ENCODE peak calls at places on chromosomes 4 and X, in eight cellular contexts. One of them, this sample, is unnamed.

GRCh38 chr4:112252234-112252633 is 20.6 kb downstream of the AP1AR start:
- DNase-seq in heart right ventricle: no peak
- DNase-seq in A549: no peak
- DNase-seq in DND-41: no peak
- DNase-seq in mesendoderm: no peak
- DNase-seq in IMR-90: no peak
- DNase-seq in CD8-positive, alpha-beta T cell: no peak
- DNase-seq in transverse colon: no peak
- DNase-seq in this sample: no peak

GRCh38 chr4:124330045-124330444 is 382.5 kb downstream of the ANKRD50 start:
- DNase-seq in mesendoderm: no peak
- DNase-seq in CD8-positive, alpha-beta T cell: no peak
- DNase-seq in DND-41: no peak
- DNase-seq in A549: no peak
- DNase-seq in heart right ventricle: no peak
- DNase-seq in IMR-90: no peak
- DNase-seq in transverse colon: no peak
- DNase-seq in this sample: no peak

GRCh38 chrX:45267007-45267406 is 66.3 kb upstream of the DIPK2B start:
- DNase-seq in transverse colon: no peak
- DNase-seq in CD8-positive, alpha-beta T cell: no peak
- DNase-seq in IMR-90: no peak
- DNase-seq in A549: no peak
- DNase-seq in heart right ventricle: no peak
- DNase-seq in DND-41: no peak
- DNase-seq in mesendoderm: no peak
- DNase-seq in this sample: no peak

GRCh38 chr4:44927361-44928061 is 201.2 kb upstream of the GNPDA2 start:
- DNase-seq in CD8-positive, alpha-beta T cell: no peak
- DNase-seq in mesendoderm: peak; percentile 54
- DNase-seq in IMR-90: peak; percentile 14
- DNase-seq in heart right ventricle: no peak
- DNase-seq in A549: peak; percentile 13
- DNase-seq in DND-41: no peak
- DNase-seq in transverse colon: no peak
- DNase-seq in this sample: no peak

GRCh38 chr4:20554134-20554533 is 146.1 kb upstream of the PACRGL start:
- DNase-seq in heart right ventricle: no peak
- DNase-seq in DND-41: no peak
- DNase-seq in CD8-positive, alpha-beta T cell: no peak
- DNase-seq in mesendoderm: no peak
- DNase-seq in A549: no peak
- DNase-seq in IMR-90: no peak
- DNase-seq in transverse colon: no peak
- DNase-seq in this sample: no peak

GRCh38 chrX:124211312-124211942 is 121.0 kb upstream of the TEX13D start:
- DNase-seq in mesendoderm: peak; percentile 62
- DNase-seq in A549: peak; percentile 32
- DNase-seq in transverse colon: no peak
- DNase-seq in DND-41: peak; percentile 33
- DNase-seq in CD8-positive, alpha-beta T cell: no peak
- DNase-seq in IMR-90: peak; percentile 3
- DNase-seq in heart right ventricle: no peak
- DNase-seq in this sample: no peak

GRCh38 chr4:141571368-141571767 is 65.0 kb upstream of the IL15 start:
- DNase-seq in DND-41: no peak
- DNase-seq in heart right ventricle: no peak
- DNase-seq in IMR-90: peak; percentile 60
- DNase-seq in mesendoderm: no peak
- DNase-seq in A549: peak; percentile 92
- DNase-seq in CD8-positive, alpha-beta T cell: no peak
- DNase-seq in transverse colon: no peak
- DNase-seq in this sample: no peak

GRCh38 chr4:67035501-67035900 is 509.8 kb downstream of the CENPC start:
- DNase-seq in IMR-90: no peak
- DNase-seq in transverse colon: no peak
- DNase-seq in mesendoderm: no peak
- DNase-seq in DND-41: no peak
- DNase-seq in A549: peak; percentile 18
- DNase-seq in CD8-positive, alpha-beta T cell: no peak
- DNase-seq in heart right ventricle: no peak
- DNase-seq in this sample: no peak

GRCh38 chr4:162727232-162727631 is 439.5 kb downstream of the NAF1 start:
- DNase-seq in CD8-positive, alpha-beta T cell: no peak
- DNase-seq in IMR-90: no peak
- DNase-seq in heart right ventricle: no peak
- DNase-seq in mesendoderm: no peak
- DNase-seq in A549: peak; percentile 0
- DNase-seq in DND-41: no peak
- DNase-seq in transverse colon: no peak
- DNase-seq in this sample: no peak

GRCh38 chr4:26891054-26891453 is 30.4 kb downstream of the STIM2 start:
- DNase-seq in CD8-positive, alpha-beta T cell: no peak
- DNase-seq in DND-41: no peak
- DNase-seq in heart right ventricle: no peak
- DNase-seq in mesendoderm: no peak
- DNase-seq in IMR-90: no peak
- DNase-seq in transverse colon: no peak
- DNase-seq in A549: no peak
- DNase-seq in this sample: no peak

GRCh38 chrX:110477593-110478228 is 119.1 kb downstream of the RTL9 start:
- DNase-seq in mesendoderm: peak; percentile 2
- DNase-seq in heart right ventricle: no peak
- DNase-seq in A549: no peak
- DNase-seq in transverse colon: no peak
- DNase-seq in CD8-positive, alpha-beta T cell: no peak
- DNase-seq in DND-41: no peak
- DNase-seq in IMR-90: no peak
- DNase-seq in this sample: no peak

GRCh38 chr4:153232768-153233167 is 28.5 kb downstream of the TRIM2 start:
- DNase-seq in transverse colon: peak; percentile 49
- DNase-seq in A549: peak; percentile 17
- DNase-seq in DND-41: no peak
- DNase-seq in heart right ventricle: peak; percentile 66
- DNase-seq in CD8-positive, alpha-beta T cell: no peak
- DNase-seq in IMR-90: no peak
- DNase-seq in mesendoderm: peak; percentile 92
- DNase-seq in this sample: no peak

GRCh38 chr4:149911995-149912394 is 96.4 kb upstream of the IQCM start:
- DNase-seq in CD8-positive, alpha-beta T cell: no peak
- DNase-seq in heart right ventricle: no peak
- DNase-seq in mesendoderm: no peak
- DNase-seq in IMR-90: no peak
- DNase-seq in DND-41: no peak
- DNase-seq in A549: no peak
- DNase-seq in transverse colon: no peak
- DNase-seq in this sample: no peak

GRCh38 chr4:33316578-33316977 is 2596.4 kb downstream of the PCDH7 start:
- DNase-seq in IMR-90: no peak
- DNase-seq in DND-41: no peak
- DNase-seq in CD8-positive, alpha-beta T cell: no peak
- DNase-seq in mesendoderm: no peak
- DNase-seq in transverse colon: no peak
- DNase-seq in heart right ventricle: no peak
- DNase-seq in A549: no peak
- DNase-seq in this sample: no peak

GRCh38 chr4:8699063-8699385 is 106.5 kb downstream of the CPZ start:
- DNase-seq in CD8-positive, alpha-beta T cell: no peak
- DNase-seq in heart right ventricle: no peak
- DNase-seq in transverse colon: peak; percentile 1
- DNase-seq in mesendoderm: no peak
- DNase-seq in A549: no peak
- DNase-seq in DND-41: no peak
- DNase-seq in IMR-90: no peak
- DNase-seq in this sample: no peak

GRCh38 chr4:171650543-171650942 is 162.7 kb upstream of the GALNTL6 start:
- DNase-seq in A549: no peak
- DNase-seq in heart right ventricle: no peak
- DNase-seq in transverse colon: no peak
- DNase-seq in DND-41: no peak
- DNase-seq in mesendoderm: peak; percentile 55
- DNase-seq in IMR-90: no peak
- DNase-seq in CD8-positive, alpha-beta T cell: no peak
- DNase-seq in this sample: no peak

GRCh38 chr4:173371292-173372192 is 788 bp downstream of the SAP30 start:
- DNase-seq in IMR-90: peak; percentile 69
- DNase-seq in A549: peak; percentile 51
- DNase-seq in mesendoderm: peak; percentile 84
- DNase-seq in DND-41: peak; percentile 67
- DNase-seq in CD8-positive, alpha-beta T cell: peak; percentile 36
- DNase-seq in transverse colon: peak; percentile 75
- DNase-seq in heart right ventricle: peak; percentile 69
- DNase-seq in this sample: peak; percentile 28

GRCh38 chrX:112211459-112211858 is 128.9 kb upstream of the TRPC5 start:
- DNase-seq in transverse colon: no peak
- DNase-seq in heart right ventricle: no peak
- DNase-seq in CD8-positive, alpha-beta T cell: no peak
- DNase-seq in DND-41: no peak
- DNase-seq in IMR-90: peak; percentile 45
- DNase-seq in A549: no peak
- DNase-seq in mesendoderm: no peak
- DNase-seq in this sample: no peak

DNA sequence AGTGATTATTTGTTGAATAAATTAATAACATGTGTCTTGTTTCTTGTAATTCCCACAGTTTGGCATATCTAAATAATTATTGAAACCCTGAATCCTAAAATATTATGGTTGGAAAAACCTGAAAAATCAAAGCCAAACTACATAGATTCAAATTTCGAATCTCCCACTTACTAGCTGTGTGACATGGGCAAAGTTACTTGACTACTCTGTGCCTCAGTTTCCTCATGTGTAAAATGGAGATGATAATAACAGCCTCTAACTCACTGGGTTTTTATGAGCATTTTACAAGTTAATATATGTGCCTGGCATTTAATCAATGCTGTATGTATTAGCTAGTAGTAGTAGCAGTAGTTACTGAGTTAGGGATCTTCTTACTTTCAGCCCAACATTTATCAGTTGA is 34.6 kb upstream of the BRS3 start:
- DNase-seq in A549: no peak
- DNase-seq in transverse colon: no peak
- DNase-seq in mesendoderm: no peak
- DNase-seq in IMR-90: no peak
- DNase-seq in DND-41: no peak
- DNase-seq in CD8-positive, alpha-beta T cell: no peak
- DNase-seq in heart right ventricle: no peak
- DNase-seq in this sample: no peak
- H3K4me1 ChIP-seq in A549: peaks cover 6% of the 10 kb centered on the region
- H3K4me1 ChIP-seq in transverse colon: no peaks in the 10 kb centered on the region
- H3K4me1 ChIP-seq in mesendoderm: no peaks in the 10 kb centered on the region
- H3K4me1 ChIP-seq in IMR-90: no peaks in the 10 kb centered on the region
- H3K4me1 ChIP-seq in DND-41: no peaks in the 10 kb centered on the region
- H3K4me1 ChIP-seq in CD8-positive, alpha-beta T cell: no peaks in the 10 kb centered on the region
- H3K4me1 ChIP-seq in heart right ventricle: no peaks in the 10 kb centered on the region
- H3K4me1 ChIP-seq in this sample: no peaks in the 10 kb centered on the region

GRCh38 chrX:13026877-13027652 is 17.4 kb downstream of the FAM9C start:
- DNase-seq in DND-41: peak; percentile 30
- DNase-seq in CD8-positive, alpha-beta T cell: no peak
- DNase-seq in heart right ventricle: no peak
- DNase-seq in A549: no peak
- DNase-seq in IMR-90: no peak
- DNase-seq in mesendoderm: no peak
- DNase-seq in transverse colon: no peak
- DNase-seq in this sample: no peak
- H3K4me1 ChIP-seq in DND-41: peaks cover 53% of the 10 kb centered on the region
- H3K4me1 ChIP-seq in CD8-positive, alpha-beta T cell: peaks cover 86% of the 10 kb centered on the region
- H3K4me1 ChIP-seq in heart right ventricle: peaks cover 5% of the 10 kb centered on the region
- H3K4me1 ChIP-seq in A549: peaks cover 59% of the 10 kb centered on the region
- H3K4me1 ChIP-seq in IMR-90: peaks cover 18% of the 10 kb centered on the region
- H3K4me1 ChIP-seq in mesendoderm: no peaks in the 10 kb centered on the region
- H3K4me1 ChIP-seq in transverse colon: peaks cover 5% of the 10 kb centered on the region
- H3K4me1 ChIP-seq in this sample: peaks cover 4% of the 10 kb centered on the region

GRCh38 chrX:129769467-129770154 is 10.1 kb upstream of the SASH3 start:
- DNase-seq in A549: no peak
- DNase-seq in DND-41: peak; percentile 91
- DNase-seq in mesendoderm: no peak
- DNase-seq in CD8-positive, alpha-beta T cell: peak; percentile 68
- DNase-seq in IMR-90: no peak
- DNase-seq in transverse colon: peak; percentile 53
- DNase-seq in heart right ventricle: no peak
- DNase-seq in this sample: no peak

GRCh38 chrX:129771266-129771995 is 8.3 kb upstream of the SASH3 start:
- DNase-seq in IMR-90: no peak
- DNase-seq in DND-41: peak; percentile 65
- DNase-seq in CD8-positive, alpha-beta T cell: no peak
- DNase-seq in transverse colon: no peak
- DNase-seq in heart right ventricle: no peak
- DNase-seq in A549: no peak
- DNase-seq in mesendoderm: no peak
- DNase-seq in this sample: no peak

GRCh38 chrX:129768586-129769466 is 10.9 kb upstream of the SASH3 start:
- DNase-seq in CD8-positive, alpha-beta T cell: no peak
- DNase-seq in A549: no peak
- DNase-seq in mesendoderm: no peak
- DNase-seq in DND-41: peak; percentile 72
- DNase-seq in IMR-90: no peak
- DNase-seq in transverse colon: no peak
- DNase-seq in heart right ventricle: no peak
- DNase-seq in this sample: no peak

GRCh38 chrX:129773649-129774458 is 5.9 kb upstream of the SASH3 start:
- DNase-seq in heart right ventricle: no peak
- DNase-seq in mesendoderm: no peak
- DNase-seq in A549: no peak
- DNase-seq in IMR-90: no peak
- DNase-seq in DND-41: no peak
- DNase-seq in CD8-positive, alpha-beta T cell: no peak
- DNase-seq in transverse colon: no peak
- DNase-seq in this sample: no peak

DNA sequence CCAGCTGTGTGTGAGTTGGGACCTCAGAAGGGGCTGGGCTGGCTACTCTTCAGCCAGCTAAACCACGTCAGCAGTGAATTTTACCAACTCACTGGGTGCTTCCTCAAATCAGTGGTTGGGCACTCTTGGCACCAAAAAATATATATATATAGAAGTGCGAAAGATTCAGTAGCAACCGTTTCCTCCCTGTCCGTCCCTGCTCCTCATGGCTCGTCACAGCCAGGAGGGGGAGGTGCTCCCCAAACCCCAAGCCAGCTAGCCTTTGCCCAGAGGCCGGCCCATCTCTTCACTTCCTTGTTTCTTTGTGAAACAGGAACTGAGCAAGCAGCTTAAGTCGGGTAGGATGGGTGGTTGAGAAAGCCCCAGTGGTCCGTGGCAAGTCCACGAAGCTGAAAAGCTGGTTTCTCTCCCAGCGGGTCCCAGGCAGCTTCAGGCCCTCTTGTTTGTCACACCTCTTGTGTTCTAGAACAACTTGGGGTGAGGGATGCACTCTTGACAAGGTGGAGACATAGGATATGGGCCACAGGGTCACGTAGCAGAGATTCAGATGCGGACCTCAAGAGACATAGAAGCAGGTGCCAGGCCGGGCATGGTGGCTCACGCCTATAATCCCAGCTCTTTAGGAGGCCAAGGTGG is 6.8 kb upstream of the SASH3 start:
- DNase-seq in mesendoderm: no peak
- DNase-seq in IMR-90: no peak
- DNase-seq in A549: no peak
- DNase-seq in CD8-positive, alpha-beta T cell: peak; percentile 39
- DNase-seq in DND-41: peak; percentile 52
- DNase-seq in transverse colon: peak; percentile 82
- DNase-seq in heart right ventricle: peak; percentile 42
- DNase-seq in this sample: peak; percentile 13
- H3K4me1 ChIP-seq in mesendoderm: no peaks in the 10 kb centered on the region
- H3K4me1 ChIP-seq in IMR-90: no peaks in the 10 kb centered on the region
- H3K4me1 ChIP-seq in A549: no peaks in the 10 kb centered on the region
- H3K4me1 ChIP-seq in CD8-positive, alpha-beta T cell: peaks cover 85% of the 10 kb centered on the region
- H3K4me1 ChIP-seq in DND-41: peaks cover 98% of the 10 kb centered on the region
- H3K4me1 ChIP-seq in transverse colon: no peaks in the 10 kb centered on the region
- H3K4me1 ChIP-seq in heart right ventricle: no peaks in the 10 kb centered on the region
- H3K4me1 ChIP-seq in this sample: no peaks in the 10 kb centered on the region

GRCh38 chr4:102441978-102442890 is 58.9 kb upstream of the NFKB1 start:
- DNase-seq in A549: no peak
- DNase-seq in IMR-90: no peak
- DNase-seq in CD8-positive, alpha-beta T cell: no peak
- DNase-seq in heart right ventricle: no peak
- DNase-seq in mesendoderm: no peak
- DNase-seq in transverse colon: no peak
- DNase-seq in DND-41: no peak
- DNase-seq in this sample: no peak
- H3K4me1 ChIP-seq in A549: peaks cover 49% of the 10 kb centered on the region
- H3K4me1 ChIP-seq in IMR-90: peaks cover 4% of the 10 kb centered on the region
- H3K4me1 ChIP-seq in CD8-positive, alpha-beta T cell: no peaks in the 10 kb centered on the region
- H3K4me1 ChIP-seq in heart right ventricle: no peaks in the 10 kb centered on the region
- H3K4me1 ChIP-seq in mesendoderm: no peaks in the 10 kb centered on the region
- H3K4me1 ChIP-seq in transverse colon: peaks cover 7% of the 10 kb centered on the region
- H3K4me1 ChIP-seq in DND-41: peaks cover 13% of the 10 kb centered on the region
- H3K4me1 ChIP-seq in this sample: peaks cover 22% of the 10 kb centered on the region

This sample was measured in tibial nerve.